ENCODE peak calls at places on chromosomes 1 and 21, in seven cellular contexts. Q, D, G, Y, J, X and B are unnamed samples.

GRCh38 chr1:85494074-85494956 is 29.4 kb upstream of the DDAH1 start:
- DNase-seq in G (no peak), Y (no peak), D (no peak), Q (no peak), J (no peak), X (no peak), B (no peak)

GRCh38 chr21:15943009-15943666 is 213.4 kb downstream of the USP25 start:
- DNase-seq in Y (no peak), J (no peak), Q (no peak), X (no peak), G (no peak), D (no peak), B (no peak)

GRCh38 chr1:212982430-212983152 is 32.2 kb downstream of the VASH2 start:
- DNase-seq in Y (no peak), D (no peak), X (no peak), J (no peak), Q (no peak), G (no peak), B (no peak)

GRCh38 chr1:95086949-95087533 is 14.3 kb upstream of the ALG14 start:
- DNase-seq in D (no peak), Q (peak; percentile 83), Y (no peak), X (no peak), J (no peak), G (no peak), B (peak; percentile 44)

GRCh38 chr1:44568128-44568900 is 106.0 kb downstream of the TMEM53 start:
- DNase-seq in G (no peak), Q (no peak), Y (no peak), D (no peak), J (no peak), X (no peak), B (no peak)

GRCh38 chr1:161096514-161096913 is 1.6 kb upstream of the KLHDC9 start:
- DNase-seq in D (no peak), G (no peak), X (no peak), J (peak; percentile 10), Y (no peak), Q (no peak), B (no peak)

GRCh38 chr21:16454371-16454770 is 724.6 kb downstream of the USP25 start:
- DNase-seq in Q (peak; percentile 2), D (no peak), Y (no peak), G (no peak), J (no peak), X (no peak), B (no peak)

GRCh38 chr1:206992815-206993214 is 22.6 kb upstream of the FCAMR start:
- DNase-seq in X (no peak), J (no peak), D (no peak), G (no peak), Y (no peak), Q (no peak), B (no peak)

GRCh38 chr1:38025233-38025632 is 12.7 kb downstream of the UTP11 start:
- DNase-seq in Q (no peak), X (no peak), G (no peak), J (no peak), Y (no peak), D (no peak), B (no peak)

GRCh38 chr1:11729498-11730428 is 6.2 kb upstream of the AGTRAP start:
- DNase-seq in Y (no peak), J (no peak), D (no peak), X (no peak), G (peak; percentile 81), Q (no peak), B (no peak)

GRCh38 chr21:42209801-42210479 is 9.0 kb upstream of the ABCG1 start:
- DNase-seq in G (no peak), J (no peak), Y (no peak), D (no peak), Q (no peak), X (no peak), B (no peak)

GRCh38 chr1:46133946-46134345 is 1.5 kb upstream of the PIK3R3 start:
- DNase-seq in Y (no peak), D (no peak), J (no peak), X (no peak), G (no peak), Q (no peak), B (no peak)

GRCh38 chr1:215566556-215567490 is at the start of gene KCTD3:
- DNase-seq in X (peak; percentile 78), Y (peak; percentile 87), G (peak; percentile 89), J (peak; percentile 75), D (peak; percentile 74), Q (peak; percentile 65), B (no peak)

GRCh38 chr1:19353596-19353995 is 41.5 kb downstream of the SLC66A1 start:
- DNase-seq in J (no peak), X (no peak), Q (no peak), G (no peak), Y (no peak), D (no peak), B (peak; percentile 81)

GRCh38 chr1:208043690-208044089 is 132.8 kb upstream of the CD34 start:
- DNase-seq in X (no peak), D (no peak), J (no peak), G (peak; percentile 46), Y (no peak), Q (no peak), B (no peak)

GRCh38 chr1:3775498-3776230 is 3.1 kb downstream of the SMIM1 start:
- DNase-seq in Y (peak; percentile 74), X (peak; percentile 47), D (peak; percentile 11), Q (peak; percentile 35), G (peak; percentile 86), J (no peak), B (peak; percentile 84)

GRCh38 chr21:15005391-15005790 is 59.4 kb downstream of the NRIP1 start:
- DNase-seq in X (peak; percentile 20), J (no peak), G (peak; percentile 75), Q (no peak), D (peak; percentile 18), Y (peak; percentile 45), B (peak; percentile 61)

GRCh38 chr1:97608272-97608671 is 312.6 kb downstream of the DPYD start:
- DNase-seq in J (no peak), Y (no peak), Q (no peak), G (no peak), D (no peak), X (no peak), B (no peak)

GRCh38 chr21:28714795-28715464 is 277.7 kb downstream of the LTN1 start:
- DNase-seq in D (no peak), Q (no peak), J (no peak), Y (no peak), G (no peak), X (no peak), B (no peak)

GRCh38 chr1:24384251-24385090 is 29.1 kb downstream of the STPG1 start:
- DNase-seq in J (no peak), G (peak; percentile 83), Y (no peak), D (no peak), X (no peak), Q (no peak), B (no peak)